ENCODE peak calls at places on chromosomes 11 and 22, in six cellular contexts. X, K, B, G, R and O are unnamed samples.

GRCh38 chr22:32987081-32987631 is 71.0 kb downstream of the SYN3 start:
- DNase-seq in B (no peak), R (no peak), K (peak), G (no peak), X (no peak), O (no peak)

GRCh38 chr11:6799402-6799801 is at the start of gene OR6A2:
- DNase-seq in X (no peak), G (no peak), B (no peak), K (no peak), R (no peak), O (no peak)

GRCh38 chr11:121892131-121892681 is 223.8 kb downstream of the BLID start:
- DNase-seq in G (no peak), B (no peak), K (no peak), R (no peak), X (no peak), O (no peak)

GRCh38 chr11:85779956-85780640 is 30.8 kb downstream of the SYTL2 start:
- DNase-seq in G (no peak), K (no peak), R (no peak), X (no peak), B (no peak), O (no peak)

GRCh38 chr11:75778962-75779361 is 10.4 kb downstream of the DGAT2 start:
- DNase-seq in G (no peak), K (no peak), X (no peak), B (no peak), R (no peak), O (no peak)

GRCh38 chr11:62431171-62431895 is 12.5 kb downstream of the SCGB1A1 start:
- DNase-seq in B (no peak), G (no peak), R (no peak), K (no peak), X (no peak), O (no peak)

GRCh38 chr11:75966546-75967287 is 151.7 kb downstream of the UVRAG start:
- DNase-seq in G (no peak), K (no peak), R (no peak), X (no peak), B (no peak), O (no peak)

GRCh38 chr11:116773203-116774112 is 671 bp upstream of the BUD13 start:
- DNase-seq in B (no peak), G (no peak), X (no peak), K (no peak), R (no peak), O (no peak)

GRCh38 chr11:44034639-44035038 is 13.1 kb upstream of the ACCSL start:
- DNase-seq in G (no peak), X (no peak), B (no peak), R (no peak), K (no peak), O (no peak)

GRCh38 chr11:34345012-34345804 is 12.6 kb downstream of the ABTB2 start:
- DNase-seq in R (no peak), X (no peak), B (no peak), G (no peak), K (no peak), O (no peak)

GRCh38 chr11:44314733-44315132 is 4.8 kb upstream of the ALX4 start:
- DNase-seq in G (no peak), K (no peak), R (no peak), X (no peak), B (no peak), O (no peak)

GRCh38 chr11:57885298-57886035 is 123.9 kb downstream of the CTNND1 start:
- DNase-seq in K (peak), G (no peak), X (no peak), R (no peak), B (no peak), O (no peak)

GRCh38 chr22:42343551-42344081 is 73.2 kb upstream of the TCF20 start:
- DNase-seq in B (no peak), K (no peak), G (no peak), X (no peak), R (no peak), O (peak)

GRCh38 chr22:44571566-44572413 is 73.8 kb upstream of the RTL6 start:
- DNase-seq in X (no peak), G (no peak), K (no peak), B (no peak), R (no peak), O (no peak)

GRCh38 chr22:24161909-24162308 is 19.4 kb upstream of the SUSD2 start:
- DNase-seq in B (no peak), X (no peak), G (no peak), K (no peak), R (no peak), O (no peak)

GRCh38 chr11:28616566-28616965 is 508.4 kb downstream of the METTL15 start:
- DNase-seq in B (no peak), R (no peak), X (no peak), G (no peak), K (no peak), O (no peak)

GRCh38 chr11:103488021-103488420 is 378.8 kb downstream of the DYNC2H1 start:
- DNase-seq in G (no peak), B (no peak), X (no peak), R (no peak), K (no peak), O (no peak)

GRCh38 chr22:35627267-35628041 is 10.3 kb upstream of the MB start:
- DNase-seq in K (peak), G (peak), X (peak), B (peak), R (no peak), O (peak)

GRCh38 chr11:126139541-126140091 is 71.8 kb downstream of the RPUSD4 start:
- DNase-seq in G (no peak), K (no peak), B (no peak), X (no peak), R (no peak), O (no peak)

GRCh38 chr11:130781906-130782305 is 134.4 kb downstream of the SNX19 start:
- DNase-seq in X (no peak), G (no peak), R (no peak), K (no peak), B (no peak), O (no peak)

GRCh38 chr11:89491141-89491690 is at the start of gene NOX4:
- DNase-seq in G (no peak), X (peak), K (peak), B (no peak), R (no peak), O (peak)